ENCODE peak calls at places on chromosomes 11 and 22, in nine cellular contexts. J, X, T, U, Z, E, G, R and M are unnamed samples.

GRCh38 chr11:34907934-34908593 is 8.1 kb downstream of the APIP start:
- DNase-seq in J (no peak), X (peak; percentile 24), T (no peak), U (no peak), Z (no peak), E (no peak), G (no peak), R (no peak), M (no peak)

GRCh38 chr11:70668204-70669202 is 270.2 kb downstream of the CTTN start:
- DNase-seq in J (no peak), X (no peak), T (no peak), U (peak; percentile 77), Z (no peak), E (no peak), G (no peak), R (no peak), M (no peak)

GRCh38 chr11:46895821-46896220 is 22.5 kb downstream of the LRP4 start:
- DNase-seq in J (no peak), X (no peak), T (no peak), U (no peak), Z (peak; percentile 72), E (no peak), G (no peak), R (peak; percentile 33), M (no peak)

GRCh38 chr11:122727101-122727929 is 71.8 kb downstream of the UBASH3B start:
- DNase-seq in J (no peak), X (peak; percentile 34), T (no peak), U (no peak), Z (no peak), E (no peak), G (no peak), R (peak; percentile 37), M (no peak)

GRCh38 chr11:69888671-69889076 is 69.5 kb upstream of the FGF3 start:
- DNase-seq in J (no peak), X (peak; percentile 58), T (peak; percentile 79), U (peak; percentile 93), Z (peak; percentile 66), E (peak; percentile 86), G (peak; percentile 73), R (peak; percentile 58), M (peak; percentile 51)

GRCh38 chr11:122235615-122236014 is 119.6 kb upstream of the BLID start:
- DNase-seq in J (no peak), X (no peak), T (peak; percentile 12), U (peak; percentile 74), Z (peak; percentile 17), E (no peak), G (no peak), R (peak; percentile 91), M (no peak)

GRCh38 chr11:72144807-72145565 is 9.5 kb downstream of the FOLR3 start:
- DNase-seq in J (no peak), X (no peak), T (no peak), U (peak; percentile 67), Z (no peak), E (no peak), G (no peak), R (peak; percentile 85), M (no peak)

GRCh38 chr22:35498026-35498425 is 42.6 kb upstream of the RASD2 start:
- DNase-seq in J (no peak), X (no peak), T (no peak), U (peak; percentile 19), Z (no peak), E (no peak), G (no peak), R (no peak), M (no peak)

GRCh38 chr11:92332986-92333385 is 108.4 kb downstream of the FAT3 start:
- DNase-seq in J (no peak), X (no peak), T (no peak), U (no peak), Z (no peak), E (no peak), G (no peak), R (peak; percentile 38), M (no peak)

GRCh38 chr22:18065256-18065655 is 12.5 kb upstream of the PEX26 start:
- DNase-seq in J (no peak), X (no peak), T (no peak), U (peak; percentile 44), Z (no peak), E (no peak), G (no peak), R (no peak), M (no peak)

GRCh38 chr11:69817265-69818236 is 1.7 kb downstream of the FGF3 start:
- DNase-seq in J (no peak), X (no peak), T (peak; percentile 67), U (peak; percentile 26), Z (no peak), E (peak; percentile 36), G (no peak), R (peak; percentile 19), M (no peak)

GRCh38 chr11:100640646-100641045 is 46.4 kb upstream of the ARHGAP42 start:
- DNase-seq in J (no peak), X (no peak), T (no peak), U (no peak), Z (no peak), E (no peak), G (no peak), R (no peak), M (no peak)

GRCh38 chr11:95867105-95867504 is 56.8 kb downstream of the MTMR2 start:
- DNase-seq in J (no peak), X (no peak), T (no peak), U (no peak), Z (no peak), E (no peak), G (no peak), R (no peak), M (no peak)

GRCh38 chr11:94800394-94800793 is 32.2 kb downstream of the AMOTL1 start:
- DNase-seq in J (no peak), X (no peak), T (no peak), U (no peak), Z (peak; percentile 60), E (no peak), G (no peak), R (peak; percentile 62), M (no peak)

GRCh38 chr11:94802501-94802900 is 34.3 kb downstream of the AMOTL1 start:
- DNase-seq in J (no peak), X (no peak), T (no peak), U (no peak), Z (no peak), E (no peak), G (no peak), R (no peak), M (no peak)

GRCh38 chr11:94796863-94797262 is 28.7 kb downstream of the AMOTL1 start:
- DNase-seq in J (no peak), X (no peak), T (no peak), U (peak; percentile 43), Z (no peak), E (no peak), G (no peak), R (peak; percentile 36), M (no peak)

GRCh38 chr11:94801866-94802460 is 33.8 kb downstream of the AMOTL1 start:
- DNase-seq in J (no peak), X (no peak), T (no peak), U (no peak), Z (no peak), E (no peak), G (no peak), R (peak; percentile 37), M (no peak)

GRCh38 chr11:94799726-94800125 is 31.6 kb downstream of the AMOTL1 start:
- DNase-seq in J (no peak), X (no peak), T (no peak), U (no peak), Z (no peak), E (no peak), G (no peak), R (no peak), M (no peak)
- H3K9me3 ChIP-seq in J (no peaks in the 10 kb centered on the region), X (no peaks in the 10 kb centered on the region), T (no peaks in the 10 kb centered on the region), U (no peaks in the 10 kb centered on the region), Z (no peaks in the 10 kb centered on the region), E (no peaks in the 10 kb centered on the region), G (no peaks in the 10 kb centered on the region), R (no peaks in the 10 kb centered on the region), M (no peaks in the 10 kb centered on the region)

GRCh38 chr22:46104881-46105493 is 45.3 kb upstream of the PPARA start:
- DNase-seq in J (no peak), X (no peak), T (no peak), U (no peak), Z (no peak), E (no peak), G (no peak), R (peak; percentile 59), M (no peak)
- H3K27ac ChIP-seq in J (peak overlapping the region; percentile 92), X (no peak overlapping the region), T (no peak overlapping the region), U (no peak overlapping the region), Z (peak overlapping the region; percentile 88), E (peak overlapping the region; percentile 98), G (no peak overlapping the region), R (peak overlapping the region; percentile 82), M (no peak overlapping the region)

DNA sequence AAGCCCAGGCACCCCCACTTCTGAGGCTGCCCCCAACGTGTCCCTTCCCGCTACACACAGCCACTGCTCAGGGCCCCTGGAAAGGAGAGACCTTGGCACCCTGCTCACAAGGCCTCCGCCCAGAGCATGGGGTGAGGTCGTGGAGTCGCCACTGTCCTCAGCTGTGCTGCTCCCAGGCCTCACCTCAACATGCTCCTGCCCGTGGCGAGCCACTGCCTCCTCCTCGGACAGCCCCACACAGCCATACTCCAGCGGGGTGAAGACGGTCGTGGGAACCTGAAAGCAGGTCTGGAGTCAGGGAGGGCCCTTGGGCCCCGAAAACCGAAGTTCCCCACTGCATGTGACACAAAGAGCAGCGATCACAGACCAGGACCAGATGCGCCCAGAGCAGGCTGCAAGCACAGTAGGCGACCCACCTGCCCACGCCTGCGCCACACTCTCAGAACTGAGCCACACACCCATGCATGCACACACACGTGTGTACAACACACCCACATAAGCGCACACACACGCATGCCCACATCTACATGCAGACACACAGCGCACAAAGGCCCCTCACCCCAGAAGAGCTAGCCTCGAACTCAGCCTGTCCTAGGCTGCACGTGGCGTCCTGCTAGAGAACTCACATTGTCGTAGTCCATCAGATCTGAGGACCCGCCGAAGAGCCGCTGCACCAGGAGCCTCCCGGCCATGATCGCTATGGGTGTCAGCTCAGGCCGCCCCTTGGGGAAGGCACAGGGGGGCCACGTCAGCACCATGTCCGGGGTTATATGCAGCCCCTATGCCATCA is 25.5 kb upstream of the GNB1L start:
- DNase-seq in J (peak; percentile 74), X (no peak), T (no peak), U (no peak), Z (no peak), E (no peak), G (no peak), R (no peak), M (no peak)
- H3K4me1 ChIP-seq in J (peaks cover 36% of the 10 kb centered on the region), X (peaks cover 73% of the 10 kb centered on the region), T (peaks cover 2% of the 10 kb centered on the region), U (peaks cover 40% of the 10 kb centered on the region), Z (peaks cover 9% of the 10 kb centered on the region), E (peaks cover 78% of the 10 kb centered on the region), G (peaks cover 22% of the 10 kb centered on the region), R (peaks cover 42% of the 10 kb centered on the region), M (peaks cover 8% of the 10 kb centered on the region)

DNA sequence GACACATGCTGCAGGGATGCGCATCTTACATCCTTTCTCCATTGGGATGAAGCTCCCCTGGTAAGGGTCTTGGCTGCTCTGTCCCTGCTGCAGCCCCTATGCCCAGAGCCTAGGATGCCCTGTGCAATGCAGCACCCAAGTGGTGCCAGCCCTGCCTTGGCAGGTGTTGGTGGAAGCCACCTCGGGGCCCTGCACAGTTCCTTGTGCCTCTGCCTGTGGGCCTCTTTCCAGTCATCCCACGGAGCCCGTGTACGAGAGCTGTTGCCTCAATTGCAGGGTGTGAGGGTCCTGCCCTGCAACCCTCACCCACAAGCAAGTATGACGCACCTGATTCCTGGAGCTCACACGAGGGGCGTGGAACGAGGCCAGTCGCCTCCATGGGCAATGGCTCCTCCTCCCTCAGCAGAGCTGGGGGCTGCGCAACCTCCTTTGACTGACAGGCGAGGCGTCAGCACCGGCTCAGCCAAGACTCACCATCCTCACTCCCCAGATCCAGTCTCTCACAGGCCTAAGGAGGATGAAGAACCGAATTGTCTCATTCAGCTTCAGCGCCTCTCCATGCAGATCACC is 719.6 kb downstream of the BRD1 start:
- DNase-seq in J (no peak), X (no peak), T (no peak), U (no peak), Z (no peak), E (no peak), G (no peak), R (no peak), M (no peak)
- H3K9me3 ChIP-seq in J (no peaks in the 10 kb centered on the region), X (peaks cover 7% of the 10 kb centered on the region), T (no peaks in the 10 kb centered on the region), U (no peaks in the 10 kb centered on the region), Z (no peaks in the 10 kb centered on the region), E (no peaks in the 10 kb centered on the region), G (no peaks in the 10 kb centered on the region), R (no peaks in the 10 kb centered on the region), M (no peaks in the 10 kb centered on the region)